ENCODE peak calls at places on chromosomes 1 and 21, in seven cellular contexts. One of them, this sample, is unnamed.
A peak's percentile ranks its signal among the peaks of the same experiment; 100 is the strongest.

GRCh38 chr1:183515002-183515689 is 42.8 kb downstream of the SMG7 start:
- DNase-seq in endothelial cell of umbilical vein: peak; percentile 78
- DNase-seq in GM23338: no peak
- DNase-seq in spleen: no peak
- DNase-seq in sigmoid colon: no peak
- DNase-seq in transverse colon: no peak
- DNase-seq in stomach: no peak
- DNase-seq in this sample: no peak

GRCh38 chr1:167955915-167956314 is 19.0 kb upstream of the MPC2 start:
- DNase-seq in endothelial cell of umbilical vein: no peak
- DNase-seq in spleen: no peak
- DNase-seq in sigmoid colon: no peak
- DNase-seq in transverse colon: no peak
- DNase-seq in GM23338: no peak
- DNase-seq in stomach: no peak
- DNase-seq in this sample: no peak

GRCh38 chr1:1892079-1892762 is 1.3 kb upstream of the GNB1 start:
- DNase-seq in stomach: no peak
- DNase-seq in spleen: peak; percentile 82
- DNase-seq in transverse colon: no peak
- DNase-seq in sigmoid colon: no peak
- DNase-seq in endothelial cell of umbilical vein: no peak
- DNase-seq in GM23338: no peak
- DNase-seq in this sample: peak; percentile 81

GRCh38 chr1:226919995-226920394 is 20.1 kb upstream of the COQ8A start:
- DNase-seq in sigmoid colon: no peak
- DNase-seq in GM23338: no peak
- DNase-seq in transverse colon: no peak
- DNase-seq in stomach: no peak
- DNase-seq in spleen: no peak
- DNase-seq in endothelial cell of umbilical vein: no peak
- DNase-seq in this sample: no peak

GRCh38 chr1:159900086-159900680 is at the start of gene CFAP45:
- DNase-seq in GM23338: peak; percentile 97
- DNase-seq in endothelial cell of umbilical vein: peak; percentile 76
- DNase-seq in spleen: peak; percentile 88
- DNase-seq in sigmoid colon: peak; percentile 80
- DNase-seq in stomach: peak; percentile 91
- DNase-seq in transverse colon: peak; percentile 89
- DNase-seq in this sample: peak; percentile 86

GRCh38 chr1:7346600-7347570 is 424.2 kb upstream of the VAMP3 start:
- DNase-seq in sigmoid colon: no peak
- DNase-seq in GM23338: no peak
- DNase-seq in stomach: no peak
- DNase-seq in spleen: no peak
- DNase-seq in transverse colon: peak; percentile 47
- DNase-seq in endothelial cell of umbilical vein: no peak
- DNase-seq in this sample: no peak

GRCh38 chr1:170885551-170885950 is 49.8 kb upstream of the MROH9 start:
- DNase-seq in spleen: no peak
- DNase-seq in sigmoid colon: no peak
- DNase-seq in endothelial cell of umbilical vein: no peak
- DNase-seq in stomach: no peak
- DNase-seq in GM23338: no peak
- DNase-seq in transverse colon: no peak
- DNase-seq in this sample: no peak

GRCh38 chr1:15523104-15523921 is 702 bp downstream of the CASP9 start:
- DNase-seq in transverse colon: no peak
- DNase-seq in spleen: no peak
- DNase-seq in GM23338: no peak
- DNase-seq in sigmoid colon: no peak
- DNase-seq in endothelial cell of umbilical vein: no peak
- DNase-seq in stomach: peak; percentile 18
- DNase-seq in this sample: no peak

GRCh38 chr1:48109390-48110009 is 112.3 kb upstream of the TRABD2B start:
- DNase-seq in stomach: no peak
- DNase-seq in transverse colon: no peak
- DNase-seq in endothelial cell of umbilical vein: peak; percentile 55
- DNase-seq in spleen: no peak
- DNase-seq in sigmoid colon: no peak
- DNase-seq in GM23338: peak; percentile 82
- DNase-seq in this sample: peak; percentile 37

GRCh38 chr21:25562660-25563059 is 44.6 kb downstream of the MRPL39 start:
- DNase-seq in GM23338: no peak
- DNase-seq in sigmoid colon: no peak
- DNase-seq in endothelial cell of umbilical vein: peak; percentile 41
- DNase-seq in stomach: no peak
- DNase-seq in transverse colon: no peak
- DNase-seq in spleen: no peak
- DNase-seq in this sample: no peak

GRCh38 chr21:44094832-44095231 is 12.4 kb upstream of the PWP2 start:
- DNase-seq in sigmoid colon: no peak
- DNase-seq in stomach: no peak
- DNase-seq in spleen: no peak
- DNase-seq in endothelial cell of umbilical vein: no peak
- DNase-seq in transverse colon: no peak
- DNase-seq in GM23338: no peak
- DNase-seq in this sample: no peak

GRCh38 chr1:228162286-228163003 is 3.2 kb upstream of the IBA57 start:
- DNase-seq in endothelial cell of umbilical vein: peak; percentile 45
- DNase-seq in sigmoid colon: no peak
- DNase-seq in stomach: peak; percentile 37
- DNase-seq in GM23338: peak; percentile 53
- DNase-seq in spleen: peak; percentile 82
- DNase-seq in transverse colon: no peak
- DNase-seq in this sample: no peak

GRCh38 chr1:32992489-32993214 is 28.0 kb upstream of the RNF19B start:
- DNase-seq in GM23338: peak; percentile 82
- DNase-seq in stomach: peak; percentile 89
- DNase-seq in transverse colon: peak; percentile 90
- DNase-seq in sigmoid colon: peak; percentile 83
- DNase-seq in endothelial cell of umbilical vein: peak; percentile 46
- DNase-seq in spleen: peak; percentile 92
- DNase-seq in this sample: peak; percentile 76

GRCh38 chr1:110607663-110608230 is 1.6 kb upstream of the KCNA2 start:
- DNase-seq in spleen: no peak
- DNase-seq in sigmoid colon: no peak
- DNase-seq in transverse colon: no peak
- DNase-seq in stomach: no peak
- DNase-seq in GM23338: peak; percentile 30
- DNase-seq in endothelial cell of umbilical vein: no peak
- DNase-seq in this sample: no peak

GRCh38 chr1:211345719-211346118 is 19.1 kb downstream of the TRAF5 start:
- DNase-seq in spleen: no peak
- DNase-seq in GM23338: peak; percentile 80
- DNase-seq in endothelial cell of umbilical vein: no peak
- DNase-seq in sigmoid colon: no peak
- DNase-seq in stomach: no peak
- DNase-seq in transverse colon: no peak
- DNase-seq in this sample: no peak

GRCh38 chr21:42829417-42829816 is 49.9 kb downstream of the WDR4 start:
- DNase-seq in transverse colon: no peak
- DNase-seq in spleen: peak; percentile 29
- DNase-seq in stomach: no peak
- DNase-seq in endothelial cell of umbilical vein: no peak
- DNase-seq in sigmoid colon: peak; percentile 33
- DNase-seq in GM23338: no peak
- DNase-seq in this sample: no peak

GRCh38 chr1:1777510-1777909 is 760 bp downstream of the NADK start:
- DNase-seq in endothelial cell of umbilical vein: no peak
- DNase-seq in spleen: no peak
- DNase-seq in transverse colon: no peak
- DNase-seq in GM23338: peak; percentile 44
- DNase-seq in sigmoid colon: peak; percentile 81
- DNase-seq in stomach: no peak
- DNase-seq in this sample: no peak

GRCh38 chr1:156500578-156500846 is at the start of gene MEF2D:
- DNase-seq in endothelial cell of umbilical vein: no peak
- DNase-seq in sigmoid colon: no peak
- DNase-seq in GM23338: no peak
- DNase-seq in spleen: peak; percentile 98
- DNase-seq in transverse colon: no peak
- DNase-seq in stomach: no peak
- DNase-seq in this sample: no peak
- TF ChIP-seq POLR2AphosphoS5 in endothelial cell of umbilical vein: no peak
- TF ChIP-seq POLR2AphosphoS5 in sigmoid colon: peak; percentile 95
- TF ChIP-seq POLR2AphosphoS5 in GM23338: no peak
- TF ChIP-seq POLR2AphosphoS5 in spleen: peak; percentile 95
- TF ChIP-seq POLR2AphosphoS5 in transverse colon: no peak
- TF ChIP-seq POLR2AphosphoS5 in stomach: no peak
- TF ChIP-seq POLR2AphosphoS5 in this sample: no peak

DNA sequence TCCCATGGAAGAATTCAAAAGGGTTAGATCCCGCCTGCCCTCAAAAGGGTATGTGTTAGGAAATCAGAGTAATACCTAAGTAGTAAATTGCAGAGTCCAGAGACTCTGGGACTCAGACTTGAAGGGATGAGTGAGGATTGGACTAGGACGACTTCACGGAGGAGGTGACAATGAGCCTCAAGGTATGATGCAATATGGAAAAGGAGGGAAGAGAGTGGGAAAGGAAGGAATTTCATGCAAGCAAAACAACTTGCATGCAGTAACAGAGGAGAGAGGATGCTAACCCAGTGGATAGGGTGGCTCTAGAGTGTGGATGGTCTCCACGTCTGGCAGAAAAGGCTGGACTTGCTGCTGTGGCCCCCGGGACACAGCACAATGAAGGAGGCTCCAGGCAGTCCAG is 4.8 kb downstream of the CAPN2 start:
- DNase-seq in stomach: no peak
- DNase-seq in sigmoid colon: no peak
- DNase-seq in spleen: no peak
- DNase-seq in transverse colon: no peak
- DNase-seq in endothelial cell of umbilical vein: no peak
- DNase-seq in GM23338: no peak
- DNase-seq in this sample: no peak
- H3K4me1 ChIP-seq in stomach: peaks cover 90% of the 10 kb centered on the region
- H3K4me1 ChIP-seq in sigmoid colon: peaks cover 52% of the 10 kb centered on the region
- H3K4me1 ChIP-seq in spleen: peaks cover 89% of the 10 kb centered on the region
- H3K4me1 ChIP-seq in transverse colon: peaks cover 55% of the 10 kb centered on the region
- H3K4me1 ChIP-seq in endothelial cell of umbilical vein: peaks cover 61% of the 10 kb centered on the region
- H3K4me1 ChIP-seq in GM23338: peaks cover 38% of the 10 kb centered on the region
- H3K4me1 ChIP-seq in this sample: peaks cover 14% of the 10 kb centered on the region

GRCh38 chr1:101150676-101151075 is 86.1 kb upstream of the S1PR1 start:
- DNase-seq in transverse colon: no peak
- DNase-seq in sigmoid colon: no peak
- DNase-seq in stomach: no peak
- DNase-seq in endothelial cell of umbilical vein: peak; percentile 74
- DNase-seq in spleen: no peak
- DNase-seq in GM23338: no peak
- DNase-seq in this sample: no peak
- H3K27ac ChIP-seq in transverse colon: no peak overlapping the region
- H3K27ac ChIP-seq in sigmoid colon: no peak overlapping the region
- H3K27ac ChIP-seq in stomach: no peak overlapping the region
- H3K27ac ChIP-seq in endothelial cell of umbilical vein: peak overlapping the region; percentile 93
- H3K27ac ChIP-seq in spleen: peak overlapping the region; percentile 49
- H3K27ac ChIP-seq in GM23338: no peak overlapping the region
- H3K27ac ChIP-seq in this sample: no peak overlapping the region

GRCh38 chr1:35268282-35269189 is at the start of gene ZMYM4:
- DNase-seq in spleen: peak; percentile 95
- DNase-seq in endothelial cell of umbilical vein: peak; percentile 98
- DNase-seq in transverse colon: peak; percentile 93
- DNase-seq in GM23338: peak; percentile 98
- DNase-seq in stomach: peak; percentile 92
- DNase-seq in sigmoid colon: peak; percentile 97
- DNase-seq in this sample: peak; percentile 76
- TF ChIP-seq POLR2AphosphoS5 in spleen: peak; percentile 74
- TF ChIP-seq POLR2AphosphoS5 in endothelial cell of umbilical vein: peak; percentile 70
- TF ChIP-seq POLR2AphosphoS5 in transverse colon: peak; percentile 35
- TF ChIP-seq POLR2AphosphoS5 in GM23338: peak; percentile 18
- TF ChIP-seq POLR2AphosphoS5 in stomach: no peak
- TF ChIP-seq POLR2AphosphoS5 in sigmoid colon: peak; percentile 42
- TF ChIP-seq POLR2AphosphoS5 in this sample: peak; percentile 85